ENCODE peak calls at places on chromosomes 16 and 17, in ten cellular contexts. Y is fibroblast of pulmonary artery; O is H1; R is cardiac fibroblast; B is CD4-positive, alpha-beta memory T cell; L is left lung; Q is fibroblast of lung; E is HCT116; N is pancreas; T is lower lobe of right lung. X is an unnamed sample.

GRCh38 chr16:57889960-57890751 is 80.8 kb downstream of the CNGB1 start:
- DNase-seq in B (no peak), T (no peak), R (peak; percentile 69), Y (peak; percentile 74), O (no peak), Q (peak; percentile 75), E (no peak), L (no peak), N (no peak), X (no peak)

GRCh38 chr16:70254095-70254964 is 2.6 kb upstream of the EXOSC6 start:
- DNase-seq in B (no peak), L (no peak), O (no peak), R (no peak), E (no peak), Q (no peak), N (no peak), Y (no peak), T (no peak), X (no peak)

GRCh38 chr17:36017799-36018198 is at the start of gene CCL23:
- DNase-seq in O (no peak), Y (no peak), Q (no peak), T (no peak), N (no peak), R (no peak), L (no peak), B (no peak), E (no peak), X (no peak)

GRCh38 chr16:48496571-48497095 is 111.4 kb upstream of the SIAH1 start:
- DNase-seq in Q (no peak), T (no peak), N (no peak), L (no peak), E (no peak), Y (no peak), B (no peak), O (no peak), R (no peak), X (no peak)

GRCh38 chr17:29945281-29945680 is 3.8 kb downstream of the EFCAB5 start:
- DNase-seq in L (no peak), Y (no peak), T (no peak), O (no peak), N (no peak), E (no peak), Q (no peak), R (no peak), B (no peak), X (no peak)

GRCh38 chr16:75044800-75045361 is 46.1 kb downstream of the ZNRF1 start:
- DNase-seq in E (no peak), Q (peak; percentile 58), R (peak; percentile 61), O (no peak), T (peak; percentile 70), B (no peak), L (no peak), N (no peak), Y (peak; percentile 59), X (no peak)

GRCh38 chr16:4011225-4011939 is 104.9 kb downstream of the ADCY9 start:
- DNase-seq in E (no peak), Y (no peak), O (no peak), Q (no peak), T (peak; percentile 17), R (no peak), N (no peak), B (no peak), L (no peak), X (no peak)

GRCh38 chr17:69684251-69684650 is 269.8 kb downstream of the MAP2K6 start:
- DNase-seq in B (no peak), E (no peak), Y (no peak), R (no peak), T (no peak), O (no peak), Q (no peak), N (no peak), L (no peak), X (no peak)

DNA sequence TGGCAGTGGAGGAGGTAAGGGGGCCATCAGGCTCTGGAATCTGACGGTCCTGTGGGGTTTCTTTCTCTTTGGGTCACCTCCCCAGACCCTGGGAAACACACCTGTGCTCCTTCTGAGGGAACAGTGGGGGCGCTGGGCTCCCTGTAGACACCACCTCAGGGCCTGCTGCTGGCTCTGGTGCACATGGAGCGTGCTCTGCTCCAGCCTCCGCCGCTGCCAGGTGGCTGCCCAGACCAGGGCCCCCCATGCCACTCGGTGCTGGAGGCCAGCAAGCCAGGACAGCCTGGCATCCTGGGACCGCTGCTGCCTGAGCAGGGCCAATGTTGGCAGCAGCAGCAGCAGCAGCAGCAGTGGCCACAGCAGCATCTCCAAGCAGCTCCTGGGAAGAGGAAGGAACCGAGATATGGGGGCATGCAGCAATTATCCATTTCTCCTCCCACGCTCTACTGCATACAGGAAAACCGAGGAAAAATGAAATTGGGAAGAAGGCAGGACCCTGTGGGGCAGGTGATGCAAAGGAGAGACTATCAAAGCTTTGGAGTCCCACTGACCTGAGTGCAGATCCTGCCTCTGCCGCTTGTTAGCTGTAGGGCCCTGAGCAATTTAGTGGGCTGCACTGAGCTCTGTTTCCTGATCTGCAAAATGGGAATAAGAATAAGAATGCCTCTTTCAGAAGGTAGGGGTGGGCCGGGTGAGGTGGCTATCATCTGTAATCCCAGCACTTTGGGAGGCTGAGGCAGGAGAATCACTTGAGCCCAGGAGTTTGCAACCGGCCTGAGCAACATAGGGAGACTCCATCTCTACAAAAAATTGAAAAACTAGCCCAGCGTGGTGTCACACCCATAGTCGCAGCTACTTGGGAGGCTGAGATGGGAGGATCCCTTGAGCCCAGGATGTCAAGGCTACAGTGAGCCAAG is 820 bp downstream of the GHDC start:
- DNase-seq in O (no peak), N (no peak), R (no peak), E (no peak), B (no peak), T (no peak), L (peak; percentile 70), Y (no peak), Q (no peak), X (no peak)
- H3K4me3 ChIP-seq in O (peak overlapping the region; percentile 52), N (peak overlapping the region; percentile 33), R (peak overlapping the region; percentile 54), E (peak overlapping the region; percentile 96), B (peak overlapping the region; percentile 97), T (peak overlapping the region; percentile 90), L (peak overlapping the region; percentile 54), Y (peak overlapping the region; percentile 72), Q (peak overlapping the region; percentile 79), X (peak overlapping the region; percentile 77)

DNA sequence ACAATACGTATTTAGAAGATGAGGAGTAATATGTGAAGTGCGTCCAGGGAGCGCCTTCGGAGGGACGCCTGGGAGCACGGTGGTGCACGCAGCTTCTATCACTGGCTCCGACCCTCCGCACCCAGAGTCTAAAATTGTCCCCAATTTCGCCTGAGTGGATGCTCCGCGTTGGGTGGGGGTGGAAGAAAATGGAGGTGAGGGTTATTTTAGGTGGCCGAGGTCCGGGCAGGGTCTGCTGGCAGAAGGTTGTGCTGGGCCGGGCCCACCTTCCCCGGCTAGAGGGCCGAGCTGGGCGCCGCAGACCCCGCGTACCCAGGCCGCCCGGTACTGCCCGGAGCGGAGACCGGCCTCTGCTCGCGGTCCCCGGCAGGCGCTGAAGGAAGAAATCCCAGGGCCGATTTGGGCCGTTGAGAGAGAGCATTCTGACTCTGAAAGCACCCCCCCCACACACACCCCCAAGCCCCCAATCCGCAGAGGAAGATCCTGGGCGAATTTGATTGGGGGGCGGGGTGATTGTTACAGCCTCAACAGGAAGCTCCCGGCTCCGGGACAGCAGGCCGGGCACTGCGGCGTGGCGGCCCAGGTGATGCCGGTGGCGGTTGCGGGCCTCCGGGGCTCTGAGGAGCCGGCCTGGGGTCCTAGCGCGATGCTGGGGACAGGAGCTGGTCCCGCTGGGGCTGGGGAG is 3.1 kb downstream of the BAHCC1 start:
- DNase-seq in Q (peak; percentile 62), O (no peak), R (peak; percentile 75), B (no peak), T (no peak), N (no peak), Y (peak; percentile 52), E (no peak), L (no peak), X (no peak)
- H3K4me3 ChIP-seq in Q (peak overlapping the region; percentile 86), O (peak overlapping the region; percentile 65), R (peak overlapping the region; percentile 49), B (no peak overlapping the region), T (peak overlapping the region; percentile 74), N (peak overlapping the region; percentile 15), Y (peak overlapping the region; percentile 71), E (peak overlapping the region; percentile 82), L (peak overlapping the region; percentile 45), X (peak overlapping the region; percentile 90)

GRCh38 chr17:80265205-80266068 is 4.8 kb downstream of the RNF213 start:
- DNase-seq in E (no peak), L (no peak), N (no peak), B (peak; percentile 63), R (no peak), T (peak; percentile 62), Y (no peak), O (no peak), Q (no peak), X (no peak)
- H3K4me3 ChIP-seq in E (no peak overlapping the region), L (no peak overlapping the region), N (no peak overlapping the region), B (peak overlapping the region; percentile 25), R (no peak overlapping the region), T (peak overlapping the region; percentile 99), Y (no peak overlapping the region), O (no peak overlapping the region), Q (no peak overlapping the region), X (peak overlapping the region; percentile 88)

GRCh38 chr17:73305845-73306836 is 5.7 kb downstream of the CDC42EP4 start:
- DNase-seq in T (no peak), Y (no peak), R (no peak), L (no peak), E (no peak), Q (no peak), B (no peak), N (no peak), O (no peak), X (no peak)

GRCh38 chr17:73304438-73304837 is 7.4 kb downstream of the CDC42EP4 start:
- DNase-seq in L (no peak), N (no peak), B (no peak), E (no peak), R (no peak), T (no peak), Q (no peak), Y (peak; percentile 45), O (no peak), X (no peak)

GRCh38 chr17:73302189-73302588 is 9.6 kb downstream of the CDC42EP4 start:
- DNase-seq in E (no peak), L (no peak), B (no peak), Y (no peak), R (peak; percentile 71), N (no peak), Q (no peak), O (no peak), T (no peak), X (no peak)

GRCh38 chr17:73307130-73307529 is 4.7 kb downstream of the CDC42EP4 start:
- DNase-seq in Y (no peak), E (no peak), B (no peak), Q (no peak), N (peak; percentile 71), R (no peak), T (no peak), L (no peak), O (no peak), X (no peak)

DNA sequence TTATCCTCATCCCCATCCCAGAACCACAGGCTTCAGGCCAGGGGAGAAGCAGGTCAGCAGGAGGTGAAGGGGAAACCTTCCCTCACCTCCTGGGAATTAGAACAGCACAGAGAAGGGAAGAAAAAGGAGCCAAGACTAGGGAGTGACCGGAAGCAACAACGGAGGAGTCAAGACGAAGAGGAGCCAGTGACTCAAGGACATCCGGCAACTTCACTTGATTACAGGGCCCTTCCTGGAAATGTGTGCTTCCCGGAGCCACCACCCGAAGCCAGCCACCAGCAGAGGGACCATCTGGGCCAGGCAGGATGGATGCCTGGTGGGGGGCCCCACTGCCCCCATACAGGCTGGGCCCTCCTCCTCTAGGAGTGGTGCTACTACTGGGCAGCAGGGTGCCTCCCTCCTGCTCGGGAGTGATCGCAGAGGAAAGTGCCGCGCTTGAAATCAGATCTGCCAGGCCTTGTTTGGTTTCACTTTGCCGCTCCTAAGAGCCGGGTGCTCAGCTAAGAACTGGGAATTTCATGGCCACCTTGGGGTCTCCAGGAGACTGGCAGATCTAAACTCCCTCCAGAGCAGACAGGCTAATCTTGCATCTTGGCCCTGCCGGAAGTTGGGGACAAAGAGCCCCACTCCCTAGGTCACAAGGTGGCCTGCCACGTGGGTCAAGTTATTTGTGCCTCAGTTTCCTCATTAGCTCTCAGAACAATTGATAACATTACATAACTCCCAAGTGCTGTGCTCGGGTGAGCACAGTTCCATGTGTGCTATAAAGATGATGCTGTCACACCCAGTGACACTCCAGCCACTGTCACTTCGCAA is 6.6 kb downstream of the CDC42EP4 start:
- DNase-seq in L (peak; percentile 84), E (peak; percentile 55), T (peak; percentile 75), O (no peak), R (peak; percentile 93), B (no peak), Q (peak; percentile 83), N (peak; percentile 43), Y (peak; percentile 92), X (no peak)
- H3K4me3 ChIP-seq in L (peak overlapping the region; percentile 13), E (peak overlapping the region; percentile 51), T (peak overlapping the region; percentile 41), O (no peak overlapping the region), R (peak overlapping the region; percentile 6), B (no peak overlapping the region), Q (peak overlapping the region; percentile 45), N (no peak overlapping the region), Y (peak overlapping the region; percentile 46), X (peak overlapping the region; percentile 64)